ENCODE peak calls at places on chromosomes 6 and 20, in five cellular contexts. One of them, this sample, is unnamed.
A peak's percentile ranks its signal among the peaks of the same experiment; 100 is the strongest.

GRCh38 chr6:122381494-122382083 is 17.9 kb upstream of the HSF2 start:
- DNase-seq in aorta: no peak
- DNase-seq in cardiac muscle cell: peak; percentile 86
- DNase-seq in GM23248: peak; percentile 84
- DNase-seq in right lobe of liver: peak; percentile 53
- DNase-seq in this sample: peak; percentile 45

GRCh38 chr6:113907107-113907506 is 50.0 kb downstream of the MARCKS start:
- DNase-seq in aorta: no peak
- DNase-seq in cardiac muscle cell: peak; percentile 65
- DNase-seq in right lobe of liver: no peak
- DNase-seq in GM23248: no peak
- DNase-seq in this sample: no peak

GRCh38 chr20:12086359-12086758 is 168.7 kb downstream of the BTBD3 start:
- DNase-seq in aorta: no peak
- DNase-seq in right lobe of liver: no peak
- DNase-seq in GM23248: no peak
- DNase-seq in cardiac muscle cell: peak; percentile 9
- DNase-seq in this sample: no peak

GRCh38 chr20:51388756-51389542 is 153.6 kb downstream of the NFATC2 start:
- DNase-seq in GM23248: peak; percentile 30
- DNase-seq in aorta: no peak
- DNase-seq in right lobe of liver: no peak
- DNase-seq in cardiac muscle cell: peak; percentile 33
- DNase-seq in this sample: no peak

GRCh38 chr6:82761674-82762345 is 303.8 kb downstream of the UBE3D start:
- DNase-seq in GM23248: peak; percentile 24
- DNase-seq in right lobe of liver: no peak
- DNase-seq in aorta: no peak
- DNase-seq in cardiac muscle cell: no peak
- DNase-seq in this sample: no peak

GRCh38 chr6:11770546-11771466 is 7.8 kb downstream of the ADTRP start:
- DNase-seq in aorta: peak; percentile 95
- DNase-seq in cardiac muscle cell: peak; percentile 99
- DNase-seq in right lobe of liver: peak; percentile 62
- DNase-seq in GM23248: peak; percentile 99
- DNase-seq in this sample: peak; percentile 100

GRCh38 chr20:11755071-11755881 is 162.4 kb upstream of the BTBD3 start:
- DNase-seq in GM23248: peak; percentile 62
- DNase-seq in aorta: no peak
- DNase-seq in cardiac muscle cell: no peak
- DNase-seq in right lobe of liver: no peak
- DNase-seq in this sample: peak; percentile 88

GRCh38 chr20:45958593-45958992 is 13.4 kb downstream of the ZNF335 start:
- DNase-seq in right lobe of liver: peak; percentile 17
- DNase-seq in GM23248: no peak
- DNase-seq in aorta: peak; percentile 4
- DNase-seq in cardiac muscle cell: no peak
- DNase-seq in this sample: no peak

GRCh38 chr6:80502871-80503270 is 396.4 kb downstream of the BCKDHB start:
- DNase-seq in aorta: no peak
- DNase-seq in right lobe of liver: no peak
- DNase-seq in GM23248: no peak
- DNase-seq in cardiac muscle cell: no peak
- DNase-seq in this sample: no peak

GRCh38 chr6:42093582-42094329 is 43.4 kb downstream of the TAF8 start:
- DNase-seq in GM23248: peak; percentile 30
- DNase-seq in aorta: no peak
- DNase-seq in right lobe of liver: no peak
- DNase-seq in cardiac muscle cell: no peak
- DNase-seq in this sample: no peak

GRCh38 chr6:36442083-36442670 is 477 bp downstream of the PXT1 start:
- DNase-seq in cardiac muscle cell: peak; percentile 4
- DNase-seq in right lobe of liver: no peak
- DNase-seq in GM23248: no peak
- DNase-seq in aorta: no peak
- DNase-seq in this sample: no peak

GRCh38 chr20:57392512-57393271 is 1.5 kb downstream of the RBM38 start:
- DNase-seq in GM23248: no peak
- DNase-seq in cardiac muscle cell: no peak
- DNase-seq in aorta: peak; percentile 82
- DNase-seq in right lobe of liver: no peak
- DNase-seq in this sample: no peak
- H3K4me3 ChIP-seq in GM23248: peak overlapping the region; percentile 56
- H3K4me3 ChIP-seq in cardiac muscle cell: peak overlapping the region; percentile 100
- H3K4me3 ChIP-seq in aorta: peak overlapping the region; percentile 72
- H3K4me3 ChIP-seq in right lobe of liver: peak overlapping the region; percentile 35
- H3K4me3 ChIP-seq in this sample: peak overlapping the region; percentile 70

DNA sequence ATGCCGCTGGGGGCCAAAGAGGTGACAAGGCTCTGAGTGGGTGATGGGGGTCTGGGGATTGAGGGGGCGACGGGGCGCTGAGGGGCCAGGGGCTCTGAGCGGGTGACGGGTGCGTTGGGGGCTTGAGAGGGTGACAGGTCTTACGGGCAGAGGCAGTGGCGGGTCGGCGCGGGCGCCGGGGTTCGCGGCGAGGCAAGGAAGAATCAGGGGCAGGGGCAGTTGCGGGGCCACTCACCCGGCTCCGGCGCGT is 146 bp downstream of the ZNFX1 start:
- DNase-seq in right lobe of liver: no peak
- DNase-seq in cardiac muscle cell: no peak
- DNase-seq in GM23248: no peak
- DNase-seq in aorta: no peak
- DNase-seq in this sample: no peak
- H3K36me3 ChIP-seq in right lobe of liver: peaks cover 36% of the 10 kb centered on the region
- H3K36me3 ChIP-seq in cardiac muscle cell: peaks cover 43% of the 10 kb centered on the region
- H3K36me3 ChIP-seq in GM23248: peaks cover 50% of the 10 kb centered on the region
- H3K36me3 ChIP-seq in aorta: peaks cover 6% of the 10 kb centered on the region
- H3K36me3 ChIP-seq in this sample: peaks cover 80% of the 10 kb centered on the region

GRCh38 chr20:44548171-44548678 is 26.4 kb upstream of the SERINC3 start:
- DNase-seq in cardiac muscle cell: peak; percentile 44
- DNase-seq in aorta: no peak
- DNase-seq in GM23248: peak; percentile 59
- DNase-seq in right lobe of liver: no peak
- DNase-seq in this sample: no peak
- H3K4me3 ChIP-seq in cardiac muscle cell: no peak overlapping the region
- H3K4me3 ChIP-seq in aorta: no peak overlapping the region
- H3K4me3 ChIP-seq in GM23248: peak overlapping the region; percentile 24
- H3K4me3 ChIP-seq in right lobe of liver: no peak overlapping the region
- H3K4me3 ChIP-seq in this sample: no peak overlapping the region

GRCh38 chr6:143845033-143845432 is 1.9 kb downstream of the LTV1 start:
- DNase-seq in aorta: no peak
- DNase-seq in right lobe of liver: no peak
- DNase-seq in cardiac muscle cell: peak; percentile 23
- DNase-seq in GM23248: no peak
- DNase-seq in this sample: no peak
- H3K36me3 ChIP-seq in aorta: peaks cover 5% of the 10 kb centered on the region
- H3K36me3 ChIP-seq in right lobe of liver: peaks cover 48% of the 10 kb centered on the region
- H3K36me3 ChIP-seq in cardiac muscle cell: peaks cover 45% of the 10 kb centered on the region
- H3K36me3 ChIP-seq in GM23248: peaks cover 48% of the 10 kb centered on the region
- H3K36me3 ChIP-seq in this sample: peaks cover 68% of the 10 kb centered on the region

GRCh38 chr6:111888928-111889696 is 15.9 kb upstream of the FYN start:
- DNase-seq in aorta: no peak
- DNase-seq in right lobe of liver: no peak
- DNase-seq in GM23248: peak; percentile 52
- DNase-seq in cardiac muscle cell: peak; percentile 62
- DNase-seq in this sample: no peak
- H3K4me3 ChIP-seq in aorta: no peak overlapping the region
- H3K4me3 ChIP-seq in right lobe of liver: no peak overlapping the region
- H3K4me3 ChIP-seq in GM23248: peak overlapping the region; percentile 56
- H3K4me3 ChIP-seq in cardiac muscle cell: no peak overlapping the region
- H3K4me3 ChIP-seq in this sample: no peak overlapping the region

GRCh38 chr20:63233924-63234323 is 1.8 kb upstream of the BIRC7 start:
- DNase-seq in GM23248: no peak
- DNase-seq in aorta: no peak
- DNase-seq in cardiac muscle cell: no peak
- DNase-seq in right lobe of liver: no peak
- DNase-seq in this sample: no peak
- H3K36me3 ChIP-seq in GM23248: no peaks in the 10 kb centered on the region
- H3K36me3 ChIP-seq in aorta: no peaks in the 10 kb centered on the region
- H3K36me3 ChIP-seq in cardiac muscle cell: no peaks in the 10 kb centered on the region
- H3K36me3 ChIP-seq in right lobe of liver: no peaks in the 10 kb centered on the region
- H3K36me3 ChIP-seq in this sample: no peaks in the 10 kb centered on the region